ENCODE peak calls at places on chromosomes 11 and 22, in seven cellular contexts. M is stimulated activated naive CD8-positive, alpha-beta T cell treated with anti-CD3 and anti-CD28 coated beads, Interleukin-15, amount 100 ng/mL, for 72 hours; N is T-helper 2 cell; U is posterior vena cava; B is mesendoderm; G is tibial artery; K is ovary. E is an unnamed sample.

GRCh38 chr22:28909375-28909774 is 26.0 kb downstream of the ZNRF3 start:
- DNase-seq in M (peak), N (no peak), U (no peak), B (no peak), G (no peak), K (no peak), E (no peak)

GRCh38 chr22:35458547-35459422 is 58.8 kb downstream of the MCM5 start:
- DNase-seq in M (no peak), N (no peak), U (no peak), B (no peak), G (no peak), K (no peak), E (no peak)

GRCh38 chr11:114162719-114163123 is 103.2 kb downstream of the ZBTB16 start:
- DNase-seq in M (no peak), N (no peak), U (peak), B (no peak), G (peak), K (peak), E (peak)

GRCh38 chr11:119371067-119371601 is 10.4 kb downstream of the USP2 start:
- DNase-seq in M (no peak), N (no peak), U (peak), B (no peak), G (no peak), K (no peak), E (no peak)

GRCh38 chr11:70627219-70627618 is 228.9 kb downstream of the CTTN start:
- DNase-seq in M (no peak), N (no peak), U (no peak), B (no peak), G (no peak), K (no peak), E (no peak)

GRCh38 chr11:134477486-134477885 is 65.4 kb upstream of the B3GAT1 start:
- DNase-seq in M (no peak), N (no peak), U (no peak), B (no peak), G (no peak), K (no peak), E (no peak)

GRCh38 chr11:68445531-68446035 is 15.0 kb upstream of the PPP6R3 start:
- DNase-seq in M (no peak), N (no peak), U (no peak), B (no peak), G (no peak), K (no peak), E (no peak)

GRCh38 chr11:9219572-9219971 is 45.6 kb downstream of the DENND5A start:
- DNase-seq in M (no peak), N (no peak), U (no peak), B (no peak), G (no peak), K (no peak), E (no peak)

GRCh38 chr22:19890502-19891349 is 36.1 kb upstream of the GNB1L start:
- DNase-seq in M (no peak), N (no peak), U (no peak), B (no peak), G (no peak), K (no peak), E (no peak)